ENCODE peak calls at places on chromosomes 11 and 22, in eight cellular contexts. A is SK-N-SH, T is prostate gland, Z is GM23338, I is suprapubic skin, H is stomach, P is sigmoid colon, F is spleen. R is an unnamed sample.

GRCh38 chr11:64834031-64834722 is 10.3 kb downstream of the CDC42BPG start:
- DNase-seq in A (no peak), T (no peak), Z (no peak), I (peak; percentile 55), H (no peak), P (no peak), F (no peak), R (no peak)

GRCh38 chr22:50340157-50340879 is 2.8 kb upstream of the PPP6R2 start:
- DNase-seq in A (peak; percentile 39), T (no peak), Z (peak; percentile 45), I (no peak), H (no peak), P (no peak), F (no peak), R (no peak)

GRCh38 chr11:124746621-124747243 is 5.3 kb downstream of the VSIG2 start:
- DNase-seq in A (peak; percentile 74), T (peak; percentile 88), Z (peak; percentile 94), I (peak; percentile 84), H (peak; percentile 93), P (no peak), F (peak; percentile 93), R (peak; percentile 81)

GRCh38 chr11:118098996-118099837 is 12.5 kb upstream of the SMIM35 start:
- DNase-seq in A (no peak), T (no peak), Z (peak; percentile 28), I (no peak), H (no peak), P (peak; percentile 54), F (no peak), R (no peak)

GRCh38 chr11:2779499-2779980 is 79.7 kb upstream of the KCNQ1OT1 start:
- DNase-seq in A (peak; percentile 87), T (no peak), Z (no peak), I (no peak), H (no peak), P (no peak), F (no peak), R (no peak)

GRCh38 chr22:48889209-48889830 is 938.4 kb downstream of the BRD1 start:
- DNase-seq in A (no peak), T (no peak), Z (no peak), I (no peak), H (no peak), P (peak; percentile 36), F (peak; percentile 59), R (no peak)

GRCh38 chr11:114796954-114797721 is 118.8 kb downstream of the NXPE2 start:
- DNase-seq in A (no peak), T (no peak), Z (no peak), I (no peak), H (no peak), P (no peak), F (no peak), R (no peak)

GRCh38 chr11:63670738-63671321 is 346 bp downstream of the ATL3 start:
- DNase-seq in A (peak; percentile 84), T (peak; percentile 54), Z (peak; percentile 68), I (no peak), H (peak; percentile 72), P (peak; percentile 77), F (peak; percentile 90), R (peak; percentile 45)

GRCh38 chr11:66593650-66594049 is 665 bp downstream of the CCS start:
- DNase-seq in A (no peak), T (no peak), Z (no peak), I (no peak), H (no peak), P (no peak), F (no peak), R (no peak)

GRCh38 chr11:108887436-108888238 is 222.8 kb downstream of the DDX10 start:
- DNase-seq in A (no peak), T (no peak), Z (no peak), I (no peak), H (no peak), P (no peak), F (no peak), R (no peak)

GRCh38 chr11:82750643-82751139 is 17.0 kb upstream of the FAM181B start:
- DNase-seq in A (peak; percentile 47), T (no peak), Z (peak; percentile 35), I (no peak), H (no peak), P (no peak), F (no peak), R (no peak)

GRCh38 chr11:34250732-34251639 is 106.8 kb downstream of the ABTB2 start:
- DNase-seq in A (peak; percentile 57), T (no peak), Z (peak; percentile 53), I (no peak), H (peak; percentile 35), P (no peak), F (peak; percentile 91), R (no peak)

GRCh38 chr22:36454916-36455570 is 26.4 kb downstream of the TXN2 start:
- DNase-seq in A (peak; percentile 96), T (peak; percentile 95), Z (peak; percentile 99), I (peak; percentile 92), H (peak; percentile 97), P (peak; percentile 97), F (peak; percentile 100), R (peak; percentile 97)
- H3K4me1 ChIP-seq in A (no peaks in the 10 kb centered on the region), T (peaks cover 20% of the 10 kb centered on the region), Z (peaks cover 29% of the 10 kb centered on the region), I (peaks cover 44% of the 10 kb centered on the region), H (peaks cover 83% of the 10 kb centered on the region), P (peaks cover 63% of the 10 kb centered on the region), F (peaks cover 51% of the 10 kb centered on the region), R (peaks cover 20% of the 10 kb centered on the region)

GRCh38 chr11:60128376-60128775 is 39.9 kb downstream of the MS4A2 start:
- DNase-seq in A (no peak), T (no peak), Z (no peak), I (no peak), H (no peak), P (no peak), F (no peak), R (no peak)

GRCh38 chr11:60127311-60127811 is 38.9 kb downstream of the MS4A2 start:
- DNase-seq in A (no peak), T (no peak), Z (no peak), I (no peak), H (no peak), P (no peak), F (no peak), R (no peak)

GRCh38 chr11:60124802-60125432 is 36.5 kb downstream of the MS4A2 start:
- DNase-seq in A (no peak), T (no peak), Z (no peak), I (no peak), H (no peak), P (no peak), F (no peak), R (no peak)

GRCh38 chr11:60122414-60123036 is 34.1 kb downstream of the MS4A2 start:
- DNase-seq in A (no peak), T (no peak), Z (no peak), I (no peak), H (no peak), P (no peak), F (no peak), R (no peak)

DNA sequence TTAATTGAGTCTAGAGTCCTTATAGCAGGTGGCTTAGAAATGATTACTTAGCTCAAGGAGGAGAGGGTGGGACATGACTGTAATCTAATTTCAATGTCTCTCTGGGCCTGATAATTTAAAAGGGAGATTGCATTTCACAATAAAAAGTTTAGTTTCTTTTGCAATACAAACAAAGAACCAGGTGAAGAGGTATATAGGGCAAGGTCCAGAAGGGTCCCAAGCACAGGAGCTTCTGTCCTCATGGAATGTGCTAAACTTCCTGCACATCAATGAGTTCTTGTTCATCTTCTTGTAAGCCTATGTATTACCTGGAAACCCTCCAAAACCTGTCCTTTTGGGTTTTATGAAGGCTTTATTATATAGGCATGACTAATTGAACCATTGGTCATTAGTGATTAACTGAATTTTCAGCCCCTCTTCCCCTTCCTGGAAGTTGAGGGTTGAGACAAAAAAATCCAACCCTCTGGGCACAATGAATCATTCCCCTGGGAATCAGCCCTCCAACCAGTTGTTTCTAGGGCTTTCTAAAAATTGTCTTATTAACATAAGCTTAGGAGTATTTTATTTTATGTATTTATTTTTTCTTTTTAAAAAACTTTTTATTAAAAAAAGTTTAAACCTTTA is 37.6 kb downstream of the MS4A2 start:
- DNase-seq in A (no peak), T (no peak), Z (no peak), I (no peak), H (no peak), P (no peak), F (no peak), R (no peak)
- H3K27ac ChIP-seq in A (no peak overlapping the region), T (no peak overlapping the region), Z (no peak overlapping the region), I (no peak overlapping the region), H (no peak overlapping the region), P (no peak overlapping the region), F (no peak overlapping the region), R (no peak overlapping the region)

DNA sequence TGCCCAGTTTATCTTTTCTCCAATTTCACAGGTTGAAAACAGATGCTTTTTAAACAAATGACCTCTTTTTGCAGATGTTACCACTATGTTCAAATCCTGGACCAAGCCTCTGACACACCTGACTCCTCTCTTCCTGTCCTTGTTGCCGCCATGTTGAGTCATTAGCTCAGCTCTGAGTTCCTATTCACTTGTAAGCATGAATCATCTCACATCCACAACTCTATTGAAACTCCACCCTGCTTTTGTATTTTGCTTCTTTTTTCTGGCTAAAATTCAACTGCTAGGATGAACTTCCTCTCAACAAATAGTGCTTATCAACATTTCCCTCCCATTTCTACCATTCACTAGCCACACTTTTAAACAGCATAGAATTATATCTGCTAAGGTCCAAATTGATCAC is 4.1 kb downstream of the JOSD1 start:
- DNase-seq in A (no peak), T (no peak), Z (no peak), I (no peak), H (no peak), P (no peak), F (no peak), R (peak; percentile 20)
- TF ChIP-seq POLR2AphosphoS5 in A (no peak), T (no peak), Z (no peak), I (no peak), H (no peak), P (no peak), F (no peak), R (no peak)

GRCh38 chr11:73862971-73863370 is 13.7 kb downstream of the COA4 start:
- DNase-seq in A (no peak), T (no peak), Z (no peak), I (no peak), H (no peak), P (no peak), F (no peak), R (no peak)

GRCh38 chr11:73869234-73869949 is 7.3 kb downstream of the COA4 start:
- DNase-seq in A (no peak), T (no peak), Z (no peak), I (no peak), H (no peak), P (no peak), F (no peak), R (no peak)

GRCh38 chr11:73866586-73866996 is 10.1 kb downstream of the COA4 start:
- DNase-seq in A (peak; percentile 58), T (no peak), Z (no peak), I (no peak), H (no peak), P (peak; percentile 89), F (no peak), R (no peak)

GRCh38 chr11:73870261-73870660 is 6.4 kb downstream of the COA4 start:
- DNase-seq in A (no peak), T (no peak), Z (no peak), I (no peak), H (no peak), P (no peak), F (no peak), R (no peak)

DNA sequence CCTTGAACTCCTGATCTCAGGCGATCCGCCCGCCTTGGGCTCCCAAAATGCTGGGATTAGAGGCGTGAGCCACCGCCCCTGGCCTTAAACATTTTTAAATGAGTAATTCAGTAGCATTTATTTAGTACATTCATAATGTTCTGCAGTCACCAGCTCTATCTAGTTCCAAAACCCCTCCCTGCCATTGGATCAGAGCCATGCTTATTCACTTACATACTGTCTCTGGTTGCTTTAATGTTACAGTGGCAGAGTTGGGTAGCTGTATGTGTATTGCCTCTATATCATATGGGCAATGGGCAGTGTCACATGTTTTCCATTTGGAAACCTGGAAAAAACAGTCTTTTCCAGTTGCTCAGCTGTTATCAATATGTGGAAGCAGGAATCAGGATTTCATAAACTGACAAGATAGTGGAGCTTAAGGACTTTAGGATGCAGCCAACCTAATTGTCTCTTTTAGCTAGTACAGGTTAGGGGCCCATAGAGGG is 10.5 kb downstream of the COA4 start:
- DNase-seq in A (peak; percentile 62), T (no peak), Z (no peak), I (no peak), H (no peak), P (no peak), F (no peak), R (no peak)
- H3K4me1 ChIP-seq in A (peaks cover 12% of the 10 kb centered on the region), T (no peaks in the 10 kb centered on the region), Z (peaks cover 10% of the 10 kb centered on the region), I (peaks cover 11% of the 10 kb centered on the region), H (peaks cover 6% of the 10 kb centered on the region), P (peaks cover 8% of the 10 kb centered on the region), F (no peaks in the 10 kb centered on the region), R (no peaks in the 10 kb centered on the region)

R was measured in breast epithelium.